ENCODE peak calls at places on chromosomes 2 and 18, in nine cellular contexts. U, R, J, C, P, W, Q, E and K are unnamed samples.

GRCh38 chr2:209933499-209934458 is 68.7 kb upstream of the RPE start:
- DNase-seq in U (peak), R (no peak), J (peak), C (no peak), P (no peak), W (no peak), Q (no peak), E (peak), K (no peak)

GRCh38 chr18:22558945-22559385 is 141.2 kb upstream of the CTAGE1 start:
- DNase-seq in U (peak), R (peak), J (peak), C (peak), P (no peak), W (peak), Q (peak), E (no peak), K (peak)

GRCh38 chr2:96265349-96265839 is 403 bp downstream of the TMEM127 start:
- DNase-seq in U (no peak), R (peak), J (no peak), C (peak), P (no peak), W (peak), Q (peak), E (no peak), K (peak)

GRCh38 chr2:151264157-151264835 is 2.6 kb upstream of the RBM43 start:
- DNase-seq in U (no peak), R (no peak), J (no peak), C (peak), P (no peak), W (peak), Q (no peak), E (no peak), K (no peak)

GRCh38 chr18:21489919-21490495 is 110.5 kb downstream of the ESCO1 start:
- DNase-seq in U (no peak), R (no peak), J (no peak), C (no peak), P (no peak), W (no peak), Q (no peak), E (no peak), K (no peak)

GRCh38 chr2:25030702-25031101 is 11.2 kb upstream of the EFR3B start:
- DNase-seq in U (no peak), R (no peak), J (no peak), C (no peak), P (no peak), W (no peak), Q (no peak), E (no peak), K (no peak)

GRCh38 chr18:80009661-80010550 is 21.5 kb upstream of the TXNL4A start:
- DNase-seq in U (peak), R (no peak), J (peak), C (no peak), P (no peak), W (no peak), Q (no peak), E (peak), K (no peak)

GRCh38 chr2:200968162-200968561 is 4.7 kb upstream of the ORC2 start:
- DNase-seq in U (no peak), R (no peak), J (no peak), C (no peak), P (no peak), W (peak), Q (no peak), E (peak), K (no peak)